ENCODE peak calls at places on chromosomes 13 and 19, in six cellular contexts. I is left lung, M is H9, H is endothelial cell of umbilical vein, K is ovary, J is uterus. Y is an unnamed sample. For H3K9me3 and H3K4me1, the result is how much of the 10 kb centered on the place peaks cover.

GRCh38 chr19:6753178-6754031 is 13.8 kb downstream of the SH2D3A start:
- DNase-seq in I (peak), M (peak), H (peak), K (peak), J (peak), Y (peak)

GRCh38 chr13:31998131-31998530 is 33.4 kb upstream of the FRY start:
- DNase-seq in I (no peak), M (no peak), H (no peak), K (no peak), J (no peak), Y (no peak)

GRCh38 chr13:75263741-75264407 is 218.1 kb downstream of the TBC1D4 start:
- DNase-seq in I (no peak), M (no peak), H (no peak), K (no peak), J (no peak), Y (no peak)

GRCh38 chr19:9914315-9915207 is 21.8 kb downstream of the OLFM2 start:
- DNase-seq in I (peak), M (peak), H (peak), K (peak), J (peak), Y (peak)

GRCh38 chr13:65921933-65922332 is 1308.2 kb downstream of the PCDH9 start:
- DNase-seq in I (no peak), M (no peak), H (no peak), K (no peak), J (no peak), Y (no peak)

GRCh38 chr19:14434543-14435319 is 1.6 kb downstream of the PKN1 start:
- DNase-seq in I (peak), M (no peak), H (peak), K (peak), J (peak), Y (peak)

GRCh38 chr13:20288561-20288960 is 56.4 kb upstream of the GJB6 start:
- DNase-seq in I (no peak), M (no peak), H (no peak), K (no peak), J (no peak), Y (no peak)

GRCh38 chr13:42355118-42355840 is 83.3 kb downstream of the AKAP11 start:
- DNase-seq in I (no peak), M (no peak), H (no peak), K (no peak), J (no peak), Y (no peak)

GRCh38 chr19:3822683-3823344 is 36.6 kb upstream of the MATK start:
- DNase-seq in I (no peak), M (no peak), H (no peak), K (no peak), J (no peak), Y (no peak)

GRCh38 chr19:39494661-39495060 is 4.1 kb upstream of the DLL3 start:
- DNase-seq in I (no peak), M (no peak), H (no peak), K (no peak), J (no peak), Y (no peak)

GRCh38 chr19:55579766-55580621 is 654 bp downstream of the ZNF579 start:
- DNase-seq in I (peak), M (peak), H (peak), K (peak), J (peak), Y (no peak)

GRCh38 chr13:95115525-95115924 is 185.7 kb downstream of the ABCC4 start:
- DNase-seq in I (peak), M (no peak), H (no peak), K (no peak), J (no peak), Y (no peak)

GRCh38 chr19:28633223-28634030 is 579.5 kb downstream of the UQCRFS1 start:
- DNase-seq in I (peak), M (peak), H (no peak), K (no peak), J (no peak), Y (no peak)

GRCh38 chr19:2636897-2637683 is 65.4 kb downstream of the GNG7 start:
- DNase-seq in I (peak), M (peak), H (peak), K (peak), J (peak), Y (peak)

GRCh38 chr13:86464193-86464592 is 665.0 kb upstream of the SLITRK6 start:
- DNase-seq in I (no peak), M (no peak), H (no peak), K (no peak), J (no peak), Y (no peak)

GRCh38 chr13:43785166-43785680 is 1.5 kb downstream of the ENOX1 start:
- DNase-seq in I (no peak), M (no peak), H (peak), K (no peak), J (no peak), Y (no peak)

GRCh38 chr19:11798391-11799296 is at the start of gene ZNF491:
- DNase-seq in I (peak), M (peak), H (peak), K (peak), J (peak), Y (peak)

GRCh38 chr19:1901940-1902404 is 3.2 kb upstream of the ADAT3 start:
- DNase-seq in I (peak), M (no peak), H (no peak), K (no peak), J (no peak), Y (no peak)

GRCh38 chr13:27226991-27227390 is 24.4 kb upstream of the RPL21 start:
- DNase-seq in I (no peak), M (no peak), H (no peak), K (no peak), J (no peak), Y (no peak)

GRCh38 chr13:35766663-35767062 is 290.2 kb upstream of the MAB21L1 start:
- DNase-seq in I (no peak), M (no peak), H (no peak), K (no peak), J (no peak), Y (no peak)

GRCh38 chr13:36880961-36881360 is 39.1 kb downstream of the SMAD9 start:
- DNase-seq in I (no peak), M (no peak), H (peak), K (no peak), J (no peak), Y (no peak)

GRCh38 chr13:67183151-67183550 is 47.0 kb downstream of the PCDH9 start:
- DNase-seq in I (no peak), M (no peak), H (peak), K (no peak), J (no peak), Y (no peak)

GRCh38 chr19:18290250-18291018 is 9.0 kb upstream of the JUND start:
- DNase-seq in I (peak), M (no peak), H (no peak), K (peak), J (no peak), Y (peak)

GRCh38 chr19:36041831-36042230 is 9.2 kb upstream of the CLIP3 start:
- DNase-seq in I (no peak), M (no peak), H (peak), K (no peak), J (peak), Y (no peak)

GRCh38 chr13:26440111-26440510 is 117.4 kb upstream of the WASF3 start:
- DNase-seq in I (no peak), M (no peak), H (no peak), K (no peak), J (no peak), Y (no peak)

GRCh38 chr19:16001481-16002312 is 52.9 kb downstream of the OR10H4 start:
- DNase-seq in I (no peak), M (no peak), H (peak), K (no peak), J (peak), Y (no peak)

GRCh38 chr19:343451-343931 is 1.1 kb downstream of the MIER2 start:
- DNase-seq in I (no peak), M (no peak), H (peak), K (no peak), J (no peak), Y (peak)

GRCh38 chr13:48851707-48852106 is 124.0 kb upstream of the FNDC3A start:
- DNase-seq in I (no peak), M (no peak), H (no peak), K (no peak), J (no peak), Y (no peak)

GRCh38 chr13:40492511-40492910 is 173.9 kb downstream of the FOXO1 start:
- DNase-seq in I (no peak), M (no peak), H (no peak), K (no peak), J (no peak), Y (no peak)

GRCh38 chr13:98429531-98429930 is 147.4 kb downstream of the STK24 start:
- DNase-seq in I (peak), M (no peak), H (no peak), K (no peak), J (no peak), Y (no peak)

GRCh38 chr13:66076417-66076816 is 1153.7 kb downstream of the PCDH9 start:
- DNase-seq in I (no peak), M (no peak), H (no peak), K (no peak), J (no peak), Y (no peak)

GRCh38 chr13:19157461-19157860 is 24.2 kb downstream of the TUBA3C start:
- DNase-seq in I (no peak), M (no peak), H (no peak), K (no peak), J (no peak), Y (no peak)
- H3K9me3 ChIP-seq in I (under half), M (half or more), H (under half), K (under half), J (under half), Y (under half)

GRCh38 chr13:64529874-64530485 is 2700.2 kb downstream of the PCDH9 start:
- DNase-seq in I (no peak), M (peak), H (no peak), K (no peak), J (no peak), Y (no peak)
- TF ChIP-seq CTCF in I (peak), M (peak), H (peak), K (no peak), J (no peak), Y (no peak)

GRCh38 chr19:50273821-50274220 is 55.4 kb downstream of the KCNC3 start:
- DNase-seq in I (no peak), M (no peak), H (no peak), K (no peak), J (no peak), Y (no peak)

GRCh38 chr19:50277966-50278580 is 51.1 kb downstream of the KCNC3 start:
- DNase-seq in I (no peak), M (no peak), H (no peak), K (no peak), J (no peak), Y (no peak)

GRCh38 chr19:50276370-50277063 is 52.7 kb downstream of the KCNC3 start:
- DNase-seq in I (no peak), M (no peak), H (no peak), K (no peak), J (no peak), Y (no peak)

GRCh38 chr19:50272263-50272897 is 56.8 kb downstream of the KCNC3 start:
- DNase-seq in I (no peak), M (no peak), H (no peak), K (no peak), J (no peak), Y (no peak)

GRCh38 chr19:50275577-50276368 is 53.4 kb downstream of the KCNC3 start:
- DNase-seq in I (no peak), M (no peak), H (no peak), K (no peak), J (no peak), Y (no peak)
- H3K4me1 ChIP-seq in I (under half), M (under half), H (under half), K (under half), J (under half), Y (under half)

DNA sequence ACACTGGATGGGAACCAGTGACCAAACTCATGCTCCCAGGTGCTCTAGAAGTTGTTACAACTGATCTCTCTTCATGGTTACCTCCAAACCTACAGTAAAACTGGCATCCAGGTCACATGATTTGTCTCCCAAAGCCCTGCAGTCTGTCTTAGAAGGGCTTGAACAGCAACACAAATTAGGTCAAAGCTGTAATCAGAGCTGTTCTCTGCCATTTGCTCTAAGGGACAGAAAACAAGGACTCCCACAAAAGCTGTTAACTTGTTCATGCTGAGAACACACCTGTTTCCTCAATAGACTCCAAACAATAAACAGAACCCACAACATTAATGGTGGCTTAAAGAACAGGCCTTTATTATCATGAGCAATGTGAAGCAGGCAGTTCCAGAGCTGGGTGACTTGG is 8.0 kb downstream of the ZNF671 start:
- DNase-seq in I (no peak), M (no peak), H (no peak), K (no peak), J (no peak), Y (no peak)
- H3K9me3 ChIP-seq in I (half or more), M (under half), H (under half), K (under half), J (half or more), Y (under half)

GRCh38 chr19:32677657-32678056 is 2.0 kb downstream of the RGS9BP start:
- DNase-seq in I (no peak), M (peak), H (no peak), K (no peak), J (no peak), Y (peak)
- TF ChIP-seq CTCF in I (no peak), M (peak), H (no peak), K (no peak), J (no peak), Y (no peak)

DNA sequence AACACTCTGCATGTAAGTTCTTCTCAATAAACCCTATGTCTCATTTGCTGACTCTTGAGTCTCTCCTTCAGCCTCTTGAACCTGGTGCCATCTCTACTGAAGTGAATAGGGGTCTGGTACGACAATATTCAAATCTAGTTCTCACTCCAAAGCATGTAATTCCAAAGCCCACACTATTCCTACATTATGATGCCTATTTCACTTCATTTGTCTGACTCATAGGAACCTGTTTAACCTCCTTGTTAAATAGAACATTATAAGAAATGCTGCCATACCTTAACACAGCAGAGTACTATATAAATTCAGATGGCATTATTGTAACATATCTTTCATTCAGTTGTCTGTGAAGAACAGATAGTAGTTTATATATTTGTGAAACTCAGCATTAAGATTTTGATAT is 67.1 kb downstream of the STARD13 start:
- DNase-seq in I (no peak), M (no peak), H (no peak), K (no peak), J (no peak), Y (no peak)
- H3K4me1 ChIP-seq in I (under half), M (under half), H (under half), K (under half), J (under half), Y (under half)

GRCh38 chr19:58166708-58167280 is 16.1 kb upstream of the ZNF274 start:
- DNase-seq in I (no peak), M (no peak), H (no peak), K (no peak), J (no peak), Y (no peak)

GRCh38 chr19:58170860-58171259 is 12.0 kb upstream of the ZNF274 start:
- DNase-seq in I (no peak), M (no peak), H (no peak), K (no peak), J (no peak), Y (no peak)

DNA sequence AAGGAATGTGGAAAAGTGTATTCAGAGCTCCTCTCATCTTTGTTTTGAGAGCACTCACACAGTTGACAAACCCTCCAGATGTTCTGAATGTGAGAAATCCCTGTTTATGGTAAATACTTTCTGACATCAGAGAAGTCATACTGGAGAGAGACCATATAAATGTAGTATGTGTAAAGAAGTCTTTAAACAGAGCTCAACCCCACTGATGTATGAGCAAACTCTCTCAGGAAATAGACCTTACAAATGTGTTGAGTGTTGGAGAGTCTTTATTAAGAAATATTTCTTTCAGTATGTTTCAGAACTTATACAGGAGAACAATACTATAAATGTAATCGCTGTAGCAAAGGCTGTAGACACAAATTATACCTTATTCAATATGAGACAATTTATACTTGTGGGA is 15.7 kb upstream of the ZNF329 start:
- DNase-seq in I (no peak), M (no peak), H (no peak), K (no peak), J (no peak), Y (no peak)
- H3K9me3 ChIP-seq in I (half or more), M (half or more), H (under half), K (under half), J (under half), Y (half or more)

Y was measured in spleen.